ENCODE peak calls at places on chromosomes 12 and 14, in seven cellular contexts. T, A, M, Y, J, F and V are unnamed samples.

GRCh38 chr12:111034148-111034910 is 114.0 kb upstream of the MYL2 start:
- DNase-seq in T (no peak), A (no peak), M (peak), Y (no peak), J (no peak), F (no peak), V (no peak)

GRCh38 chr12:7144414-7145120 is 14.4 kb downstream of the CLSTN3 start:
- DNase-seq in T (peak), A (peak), M (no peak), Y (no peak), J (peak), F (no peak), V (peak)

GRCh38 chr12:52243774-52244614 is 11.0 kb downstream of the KRT7 start:
- DNase-seq in T (peak), A (peak), M (no peak), Y (peak), J (peak), F (peak), V (peak)

GRCh38 chr14:39469094-39469710 is 37.0 kb upstream of the FBXO33 start:
- DNase-seq in T (no peak), A (no peak), M (peak), Y (no peak), J (no peak), F (no peak), V (peak)

GRCh38 chr12:86196465-86196864 is 59.7 kb downstream of the MGAT4C start:
- DNase-seq in T (no peak), A (no peak), M (no peak), Y (no peak), J (no peak), F (no peak), V (no peak)

GRCh38 chr14:93937519-93937918 is 10.4 kb downstream of the FAM181A start:
- DNase-seq in T (no peak), A (no peak), M (no peak), Y (no peak), J (no peak), F (no peak), V (no peak)

GRCh38 chr14:90398315-90398811 is 1.5 kb downstream of the CALM1 start:
- DNase-seq in T (peak), A (peak), M (no peak), Y (peak), J (peak), F (peak), V (peak)

GRCh38 chr12:18261906-18262305 is 588 bp downstream of the PIK3C2G start:
- DNase-seq in T (no peak), A (no peak), M (no peak), Y (no peak), J (no peak), F (no peak), V (no peak)

GRCh38 chr12:8678661-8679111 is 16.1 kb upstream of the MFAP5 start:
- DNase-seq in T (peak), A (no peak), M (no peak), Y (no peak), J (no peak), F (no peak), V (no peak)

GRCh38 chr14:76768671-76769500 is 7.6 kb downstream of the VASH1 start:
- DNase-seq in T (no peak), A (no peak), M (no peak), Y (no peak), J (no peak), F (no peak), V (no peak)

GRCh38 chr12:26101833-26102232 is 23.0 kb downstream of the BHLHE41 start:
- DNase-seq in T (no peak), A (no peak), M (no peak), Y (no peak), J (no peak), F (no peak), V (no peak)

GRCh38 chr12:116537149-116537904 is 21.9 kb upstream of the MAP1LC3B2 start:
- DNase-seq in T (no peak), A (no peak), M (no peak), Y (no peak), J (no peak), F (no peak), V (no peak)

GRCh38 chr12:6278439-6279255 is 31.8 kb upstream of the PLEKHG6 start:
- DNase-seq in T (peak), A (peak), M (peak), Y (peak), J (peak), F (peak), V (peak)

GRCh38 chr12:130826151-130826801 is 12.8 kb downstream of the STX2 start:
- DNase-seq in T (peak), A (peak), M (peak), Y (peak), J (peak), F (peak), V (peak)